ENCODE peak calls at places on chromosomes 3 and 15, in four cellular contexts. E is HCT116, Y is HepG2, G is K562. W is an unnamed sample.

GRCh38 chr3:128617557-128618397 is 32.8 kb downstream of the RPN1 start:
- DNase-seq in E (peak; percentile 71), Y (peak; percentile 90), G (peak; percentile 43), W (peak; percentile 78)

GRCh38 chr3:115931581-115931980 is 308.3 kb downstream of the GAP43 start:
- DNase-seq in E (no peak), Y (no peak), G (no peak), W (no peak)

GRCh38 chr3:104460477-104461406 is 906.0 kb upstream of the ALCAM start:
- DNase-seq in E (peak; percentile 35), Y (no peak), G (no peak), W (no peak)

GRCh38 chr3:124701687-124702086 is 28.6 kb upstream of the UMPS start:
- DNase-seq in E (no peak), Y (peak; percentile 16), G (no peak), W (no peak)

GRCh38 chr3:188338081-188338480 is 184.1 kb downstream of the LPP start:
- DNase-seq in E (no peak), Y (no peak), G (no peak), W (no peak)

GRCh38 chr3:126343675-126344074 is 13.5 kb downstream of the KLF15 start:
- DNase-seq in E (no peak), Y (no peak), G (no peak), W (no peak)

GRCh38 chr3:110069641-110070538 is 732.5 kb upstream of the DPPA4 start:
- DNase-seq in E (no peak), Y (no peak), G (no peak), W (no peak)

GRCh38 chr3:129001101-129001816 is at the start of gene EFCC1:
- DNase-seq in E (no peak), Y (no peak), G (no peak), W (no peak)

GRCh38 chr3:141399979-141400971 is 32.0 kb downstream of the ZBTB38 start:
- DNase-seq in E (no peak), Y (peak; percentile 97), G (no peak), W (no peak)

GRCh38 chr3:174116421-174116820 is 718.9 kb downstream of the NLGN1 start:
- DNase-seq in E (no peak), Y (no peak), G (no peak), W (no peak)

GRCh38 chr3:81676706-81677456 is 84.6 kb downstream of the GBE1 start:
- DNase-seq in E (no peak), Y (no peak), G (no peak), W (no peak)

DNA sequence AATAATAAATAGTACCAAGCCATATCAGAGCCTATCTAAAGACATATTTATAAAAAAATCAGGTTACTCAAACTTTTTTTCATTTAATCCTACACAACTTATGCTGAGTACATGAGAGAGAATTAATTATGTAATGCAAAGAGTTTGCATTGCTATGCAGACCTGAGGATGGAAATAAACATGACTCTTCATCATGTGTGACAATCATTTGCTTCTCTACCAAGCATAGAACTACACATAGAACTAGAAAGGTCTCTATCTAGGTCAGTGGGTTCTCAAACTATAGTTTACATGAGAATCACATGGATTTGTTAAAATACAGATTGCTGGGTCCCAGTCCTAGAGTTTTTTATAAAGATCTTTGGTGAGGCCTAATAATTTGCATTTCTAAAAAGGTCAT is 86.8 kb downstream of the GBE1 start:
- DNase-seq in E (no peak), Y (no peak), G (no peak), W (no peak)
- H3K36me3 ChIP-seq in E (no peaks in the 10 kb centered on the region), Y (no peaks in the 10 kb centered on the region), G (no peaks in the 10 kb centered on the region), W (no peaks in the 10 kb centered on the region)

GRCh38 chr15:66831801-66832390 is 129.9 kb downstream of the SMAD6 start:
- DNase-seq in E (no peak), Y (no peak), G (no peak), W (no peak)

GRCh38 chr15:66832679-66833078 is 130.6 kb downstream of the SMAD6 start:
- DNase-seq in E (no peak), Y (no peak), G (no peak), W (no peak)

GRCh38 chr15:66834863-66835557 is 133.0 kb downstream of the SMAD6 start:
- DNase-seq in E (no peak), Y (no peak), G (no peak), W (no peak)

GRCh38 chr15:66833803-66834202 is 131.8 kb downstream of the SMAD6 start:
- DNase-seq in E (no peak), Y (no peak), G (no peak), W (no peak)

DNA sequence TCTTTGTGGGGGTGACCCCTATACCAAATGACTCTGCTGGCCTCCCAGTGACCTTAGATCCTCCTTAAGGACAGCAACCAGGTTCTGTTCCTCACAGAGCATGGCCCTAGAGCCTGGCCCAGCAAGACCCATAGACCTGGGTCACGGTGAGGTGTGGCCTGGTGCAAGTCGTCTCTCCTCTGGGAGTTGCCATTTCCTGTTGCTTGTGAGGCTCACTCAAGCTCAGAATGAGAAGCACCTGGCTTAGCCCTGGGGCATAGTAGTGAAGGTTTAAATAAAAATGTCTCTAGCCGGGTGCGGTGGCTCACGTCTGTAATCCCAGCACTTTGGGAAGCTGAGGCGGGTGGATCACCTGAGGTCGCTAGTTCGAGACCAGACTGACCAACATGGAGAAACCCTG is 131.3 kb downstream of the SMAD6 start:
- DNase-seq in E (no peak), Y (no peak), G (no peak), W (no peak)
- TF ChIP-seq TCF7L2 in E (no peak), Y (no peak), G (no peak), W (no peak)

DNA sequence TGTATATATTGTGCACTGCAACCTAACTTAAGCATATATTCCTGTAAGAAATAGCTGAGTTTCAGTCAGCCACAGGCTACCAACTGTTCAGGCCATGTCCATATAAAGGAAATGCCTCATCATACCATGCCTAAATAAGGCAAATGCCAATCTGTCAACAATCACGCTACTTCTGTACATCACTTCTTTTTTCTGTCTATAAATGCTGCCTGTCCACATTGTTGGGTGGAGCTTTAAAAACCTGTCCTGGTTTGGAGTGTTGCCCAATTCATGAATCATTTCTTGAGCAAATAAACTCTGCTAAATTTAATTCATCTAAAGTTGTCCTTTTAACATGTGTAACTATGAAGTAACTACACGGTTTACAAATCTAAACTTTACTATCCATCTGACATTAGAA is 1091.9 kb downstream of the NSUN3 start:
- DNase-seq in E (no peak), Y (no peak), G (no peak), W (no peak)
- TF ChIP-seq POLR2AphosphoS5 in E (no peak), Y (no peak), G (no peak), W (no peak)

GRCh38 chr3:172341482-172342059 is 106.7 kb downstream of the GHSR start:
- DNase-seq in E (peak; percentile 48), Y (peak; percentile 66), G (peak; percentile 37), W (peak; percentile 33)
- H3K36me3 ChIP-seq in E (peaks cover 5% of the 10 kb centered on the region), Y (peaks cover 86% of the 10 kb centered on the region), G (peaks cover 70% of the 10 kb centered on the region), W (peaks cover 56% of the 10 kb centered on the region)

GRCh38 chr3:72782521-72782920 is 65.7 kb downstream of the SHQ1 start:
- DNase-seq in E (no peak), Y (no peak), G (no peak), W (no peak)
- TF ChIP-seq TCF7L2 in E (no peak), Y (no peak), G (no peak), W (no peak)

DNA sequence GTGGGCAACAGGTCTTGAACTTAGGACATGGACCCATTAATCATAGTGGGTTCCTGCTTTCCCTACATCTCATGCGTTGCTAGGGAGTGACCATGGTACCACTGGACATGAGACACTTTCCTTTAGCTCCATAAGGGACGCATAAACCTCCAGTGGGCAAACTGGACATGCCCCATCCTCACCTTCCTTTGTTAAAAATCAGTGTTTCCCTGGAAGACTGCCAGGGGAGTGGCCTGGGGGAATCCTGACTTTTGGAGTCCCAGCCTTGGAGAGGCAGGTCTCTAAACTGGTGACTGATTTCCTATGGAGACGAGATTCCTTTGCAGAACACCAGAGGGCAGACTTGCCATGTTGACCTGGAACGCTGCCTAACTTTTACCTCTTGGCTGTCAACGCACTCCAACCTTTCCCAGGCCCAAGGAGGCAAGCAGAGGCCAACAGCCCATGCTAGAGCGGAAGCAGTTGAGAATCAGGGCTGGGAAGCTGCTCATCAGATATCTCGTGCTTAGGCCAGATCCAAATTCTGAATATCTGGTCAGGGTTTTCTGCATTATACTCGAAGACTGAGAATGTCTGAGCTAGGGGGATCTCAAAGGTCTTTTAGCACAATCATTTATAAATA is 2.6 kb downstream of the XIRP1 start:
- DNase-seq in E (peak; percentile 53), Y (peak; percentile 52), G (peak; percentile 80), W (no peak)
- TF ChIP-seq POLR2AphosphoS5 in E (no peak), Y (no peak), G (no peak), W (no peak)

GRCh38 chr15:34841220-34841841 is 46.0 kb upstream of the ACTC1 start:
- DNase-seq in E (no peak), Y (no peak), G (no peak), W (no peak)

GRCh38 chr15:34837246-34838016 is 42.1 kb upstream of the ACTC1 start:
- DNase-seq in E (no peak), Y (no peak), G (peak; percentile 19), W (no peak)

DNA sequence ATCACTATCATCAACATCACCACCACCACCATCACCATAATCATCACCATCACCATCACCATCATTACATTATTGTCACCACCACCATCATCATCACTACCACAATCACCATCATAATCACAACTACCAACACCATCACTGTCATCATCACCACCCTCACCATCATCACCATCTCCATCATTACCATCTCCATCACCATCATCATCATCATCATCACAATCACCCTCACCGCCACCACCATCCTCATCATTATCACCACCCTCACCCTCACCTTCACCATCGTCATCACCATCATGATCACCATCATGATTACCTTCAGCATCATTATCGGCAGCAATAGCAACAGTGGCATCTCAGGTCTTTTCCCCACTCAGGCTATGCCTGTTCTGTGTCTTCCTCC is 42.9 kb upstream of the ACTC1 start:
- DNase-seq in E (no peak), Y (no peak), G (no peak), W (no peak)
- H3K36me3 ChIP-seq in E (no peaks in the 10 kb centered on the region), Y (no peaks in the 10 kb centered on the region), G (no peaks in the 10 kb centered on the region), W (no peaks in the 10 kb centered on the region)